ENCODE peak calls at places on chromosome 22, in nine cellular contexts. J is T-helper 1 cell; C is activated T-helper 1 cell treated with anti-CD3 and anti-CD28 coated beads, Interleukin-12 subunit alpha, Interleukin-12 subunit beta, Interleukin-2, Interleukin-4 antibody, amounts not matched to agents 30 ng/mL and 10 ng/mL and 1 ng/mL, durations not matched to agents 14 hours and 24 hours and 36 hours; W is midbrain; E is body of pancreas; L is brain microvascular endothelial cell; G is iris pigment epithelial cell; D is activated naive CD8-positive, alpha-beta T cell treated with anti-CD3 and anti-CD28 coated beads, Interleukin-2, amount 50 U/mL, for 24 hours; P is GDM1. I is an unnamed sample.

GRCh38 chr22:48743601-48744282 is 1083.9 kb downstream of the BRD1 start:
- DNase-seq in C (no peak), J (no peak), E (no peak), L (no peak), G (no peak), D (no peak), P (no peak), W (no peak), I (no peak)

GRCh38 chr22:17313591-17313990 is 55.7 kb upstream of the CECR2 start:
- DNase-seq in J (no peak), L (no peak), D (no peak), G (no peak), W (no peak), P (no peak), C (no peak), E (no peak), I (no peak)

GRCh38 chr22:20123364-20124082 is 6.5 kb upstream of the TRMT2A start:
- DNase-seq in D (no peak), C (no peak), P (no peak), G (no peak), J (no peak), W (no peak), L (no peak), E (no peak), I (no peak)

GRCh38 chr22:32389685-32390084 is 22.4 kb downstream of the RTCB start:
- DNase-seq in E (no peak), D (peak; percentile 19), G (peak; percentile 34), J (no peak), P (no peak), C (no peak), L (peak; percentile 27), W (no peak), I (peak; percentile 40)

GRCh38 chr22:27345681-27346080 is 455.9 kb downstream of the MN1 start:
- DNase-seq in E (no peak), W (no peak), J (no peak), P (no peak), G (no peak), D (no peak), L (no peak), C (no peak), I (no peak)

GRCh38 chr22:41927813-41928212 is 1.2 kb upstream of the TNFRSF13C start:
- DNase-seq in L (no peak), P (no peak), E (no peak), D (no peak), G (no peak), W (no peak), C (no peak), J (no peak), I (no peak)

GRCh38 chr22:44669725-44670027 is 32.3 kb upstream of the PRR5 start:
- DNase-seq in L (no peak), P (peak; percentile 40), J (no peak), C (no peak), W (no peak), E (no peak), G (peak; percentile 48), D (no peak), I (peak; percentile 22)

GRCh38 chr22:47589271-47590250 is 827.1 kb downstream of the TBC1D22A start:
- DNase-seq in C (no peak), G (no peak), L (no peak), W (no peak), J (no peak), E (no peak), P (no peak), D (no peak), I (no peak)

GRCh38 chr22:42834177-42834949 is 22.7 kb downstream of the ARFGAP3 start:
- DNase-seq in G (no peak), C (no peak), D (no peak), J (no peak), L (no peak), E (no peak), W (no peak), P (no peak), I (no peak)

GRCh38 chr22:28015676-28016601 is 96.9 kb upstream of the PITPNB start:
- DNase-seq in G (no peak), E (no peak), D (no peak), P (no peak), C (no peak), L (no peak), W (no peak), J (no peak), I (peak; percentile 91)

GRCh38 chr22:36587289-36588154 is 58.6 kb upstream of the EIF3D start:
- DNase-seq in D (no peak), G (peak; percentile 66), L (peak; percentile 26), P (no peak), J (no peak), E (no peak), C (no peak), W (no peak), I (no peak)

GRCh38 chr22:36083056-36083455 is 54.4 kb upstream of the RBFOX2 start:
- DNase-seq in W (no peak), E (no peak), L (no peak), G (no peak), P (no peak), J (no peak), C (no peak), D (no peak), I (no peak)

GRCh38 chr22:43133401-43133800 is 9.8 kb downstream of the MCAT start:
- DNase-seq in J (no peak), W (no peak), G (no peak), L (no peak), C (no peak), E (no peak), P (no peak), D (no peak), I (no peak)

GRCh38 chr22:36724836-36725235 is 21.3 kb upstream of the CACNG2 start:
- DNase-seq in P (no peak), L (no peak), J (no peak), C (no peak), E (no peak), G (no peak), W (no peak), D (no peak), I (no peak)

I was measured in NCI-H69.